ENCODE peak calls at places on chromosomes 4 and X, in five cellular contexts. One of them, this sample, is unnamed.

GRCh38 chr4:173397604-173398003 is 1.3 kb downstream of the SCRG1 start:
- DNase-seq in neural progenitor cell: no peak
- DNase-seq in esophagus squamous epithelium: no peak
- DNase-seq in pancreas: no peak
- DNase-seq in CD4-positive, alpha-beta T cell: no peak
- DNase-seq in this sample: no peak

GRCh38 chr4:172851534-172851933 is 317.1 kb upstream of the GALNT7 start:
- DNase-seq in neural progenitor cell: no peak
- DNase-seq in esophagus squamous epithelium: no peak
- DNase-seq in pancreas: no peak
- DNase-seq in CD4-positive, alpha-beta T cell: no peak
- DNase-seq in this sample: peak; percentile 3

GRCh38 chr4:73447701-73448100 is 11.7 kb downstream of the AFP start:
- DNase-seq in neural progenitor cell: no peak
- DNase-seq in esophagus squamous epithelium: no peak
- DNase-seq in pancreas: no peak
- DNase-seq in CD4-positive, alpha-beta T cell: no peak
- DNase-seq in this sample: no peak

GRCh38 chr4:153640476-153640802 is 43.6 kb upstream of the TLR2 start:
- DNase-seq in neural progenitor cell: no peak
- DNase-seq in esophagus squamous epithelium: no peak
- DNase-seq in pancreas: no peak
- DNase-seq in CD4-positive, alpha-beta T cell: no peak
- DNase-seq in this sample: no peak

GRCh38 chr4:169094656-169095231 is 84.7 kb upstream of the CBR4 start:
- DNase-seq in neural progenitor cell: no peak
- DNase-seq in esophagus squamous epithelium: no peak
- DNase-seq in pancreas: no peak
- DNase-seq in CD4-positive, alpha-beta T cell: no peak
- DNase-seq in this sample: no peak

GRCh38 chrX:27565992-27566391 is 24.2 kb upstream of the DCAF8L2 start:
- DNase-seq in neural progenitor cell: peak; percentile 19
- DNase-seq in esophagus squamous epithelium: no peak
- DNase-seq in pancreas: no peak
- DNase-seq in CD4-positive, alpha-beta T cell: no peak
- DNase-seq in this sample: no peak

GRCh38 chrX:122220644-122221373 is 963.3 kb upstream of the GRIA3 start:
- DNase-seq in neural progenitor cell: peak; percentile 87
- DNase-seq in esophagus squamous epithelium: no peak
- DNase-seq in pancreas: no peak
- DNase-seq in CD4-positive, alpha-beta T cell: no peak
- DNase-seq in this sample: no peak

GRCh38 chr4:129278868-129279267 is 182.9 kb downstream of the C4orf33 start:
- DNase-seq in neural progenitor cell: no peak
- DNase-seq in esophagus squamous epithelium: no peak
- DNase-seq in pancreas: no peak
- DNase-seq in CD4-positive, alpha-beta T cell: no peak
- DNase-seq in this sample: no peak

GRCh38 chrX:26328610-26329319 is 112.8 kb downstream of the MAGEB5 start:
- DNase-seq in neural progenitor cell: no peak
- DNase-seq in esophagus squamous epithelium: no peak
- DNase-seq in pancreas: no peak
- DNase-seq in CD4-positive, alpha-beta T cell: no peak
- DNase-seq in this sample: no peak
- TF ChIP-seq CTCF in neural progenitor cell: no peak
- TF ChIP-seq CTCF in esophagus squamous epithelium: no peak
- TF ChIP-seq CTCF in pancreas: no peak
- TF ChIP-seq CTCF in CD4-positive, alpha-beta T cell: no peak
- TF ChIP-seq CTCF in this sample: no peak

DNA sequence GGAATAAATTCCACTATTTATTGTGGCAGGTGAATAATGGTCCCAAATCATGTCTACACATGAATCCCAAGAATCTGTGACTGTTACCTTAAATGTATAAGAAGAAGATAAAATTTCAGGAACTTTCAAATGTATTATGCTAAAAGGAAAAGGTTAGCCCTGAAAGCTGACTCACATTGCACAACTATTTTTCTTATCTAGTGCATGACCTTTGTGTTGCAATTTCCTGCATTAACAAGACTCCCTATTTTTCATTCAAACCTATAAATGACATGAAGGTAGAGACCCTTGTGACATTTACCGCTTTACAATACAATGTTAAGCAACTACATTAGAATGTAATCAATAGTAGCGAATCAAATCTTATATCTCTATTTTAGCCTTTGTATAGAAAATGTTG is 36.7 kb downstream of the UBQLN2 start:
- DNase-seq in neural progenitor cell: no peak
- DNase-seq in esophagus squamous epithelium: no peak
- DNase-seq in pancreas: no peak
- DNase-seq in CD4-positive, alpha-beta T cell: no peak
- DNase-seq in this sample: no peak
- H3K27ac ChIP-seq in neural progenitor cell: no peak overlapping the region
- H3K27ac ChIP-seq in esophagus squamous epithelium: no peak overlapping the region
- H3K27ac ChIP-seq in pancreas: no peak overlapping the region
- H3K27ac ChIP-seq in CD4-positive, alpha-beta T cell: no peak overlapping the region
- H3K27ac ChIP-seq in this sample: no peak overlapping the region

GRCh38 chr4:84491420-84491819 is 7.7 kb downstream of the NKX6-1 start:
- DNase-seq in neural progenitor cell: peak; percentile 58
- DNase-seq in esophagus squamous epithelium: no peak
- DNase-seq in pancreas: no peak
- DNase-seq in CD4-positive, alpha-beta T cell: no peak
- DNase-seq in this sample: no peak

GRCh38 chr4:84492737-84493091 is 6.4 kb downstream of the NKX6-1 start:
- DNase-seq in neural progenitor cell: peak; percentile 61
- DNase-seq in esophagus squamous epithelium: no peak
- DNase-seq in pancreas: no peak
- DNase-seq in CD4-positive, alpha-beta T cell: no peak
- DNase-seq in this sample: no peak

GRCh38 chr4:84494518-84494917 is 4.6 kb downstream of the NKX6-1 start:
- DNase-seq in neural progenitor cell: no peak
- DNase-seq in esophagus squamous epithelium: no peak
- DNase-seq in pancreas: no peak
- DNase-seq in CD4-positive, alpha-beta T cell: no peak
- DNase-seq in this sample: no peak

GRCh38 chr4:84492290-84492689 is 6.8 kb downstream of the NKX6-1 start:
- DNase-seq in neural progenitor cell: no peak
- DNase-seq in esophagus squamous epithelium: no peak
- DNase-seq in pancreas: no peak
- DNase-seq in CD4-positive, alpha-beta T cell: no peak
- DNase-seq in this sample: no peak

GRCh38 chr4:84493092-84493850 is 5.8 kb downstream of the NKX6-1 start:
- DNase-seq in neural progenitor cell: peak; percentile 90
- DNase-seq in esophagus squamous epithelium: no peak
- DNase-seq in pancreas: no peak
- DNase-seq in CD4-positive, alpha-beta T cell: no peak
- DNase-seq in this sample: no peak
- TF ChIP-seq CTCF in neural progenitor cell: peak; percentile 44
- TF ChIP-seq CTCF in esophagus squamous epithelium: no peak
- TF ChIP-seq CTCF in pancreas: no peak
- TF ChIP-seq CTCF in CD4-positive, alpha-beta T cell: no peak
- TF ChIP-seq CTCF in this sample: no peak

GRCh38 chr4:26093561-26093960 is 179.5 kb downstream of the SMIM20 start:
- DNase-seq in neural progenitor cell: no peak
- DNase-seq in esophagus squamous epithelium: no peak
- DNase-seq in pancreas: no peak
- DNase-seq in CD4-positive, alpha-beta T cell: no peak
- DNase-seq in this sample: no peak

GRCh38 chr4:26099967-26100366 is 185.9 kb downstream of the SMIM20 start:
- DNase-seq in neural progenitor cell: no peak
- DNase-seq in esophagus squamous epithelium: no peak
- DNase-seq in pancreas: no peak
- DNase-seq in CD4-positive, alpha-beta T cell: no peak
- DNase-seq in this sample: no peak

GRCh38 chr4:26088433-26088928 is 174.5 kb downstream of the SMIM20 start:
- DNase-seq in neural progenitor cell: no peak
- DNase-seq in esophagus squamous epithelium: no peak
- DNase-seq in pancreas: no peak
- DNase-seq in CD4-positive, alpha-beta T cell: no peak
- DNase-seq in this sample: peak; percentile 57

GRCh38 chr4:26094911-26095310 is 180.9 kb downstream of the SMIM20 start:
- DNase-seq in neural progenitor cell: no peak
- DNase-seq in esophagus squamous epithelium: no peak
- DNase-seq in pancreas: no peak
- DNase-seq in CD4-positive, alpha-beta T cell: no peak
- DNase-seq in this sample: no peak

GRCh38 chr4:26094076-26094475 is 180.1 kb downstream of the SMIM20 start:
- DNase-seq in neural progenitor cell: no peak
- DNase-seq in esophagus squamous epithelium: no peak
- DNase-seq in pancreas: no peak
- DNase-seq in CD4-positive, alpha-beta T cell: no peak
- DNase-seq in this sample: no peak
- H3K27ac ChIP-seq in neural progenitor cell: no peak overlapping the region
- H3K27ac ChIP-seq in esophagus squamous epithelium: peak overlapping the region; percentile 46
- H3K27ac ChIP-seq in pancreas: no peak overlapping the region
- H3K27ac ChIP-seq in CD4-positive, alpha-beta T cell: no peak overlapping the region
- H3K27ac ChIP-seq in this sample: no peak overlapping the region

GRCh38 chrX:93875621-93876282 is 201.7 kb downstream of the FAM133A start:
- DNase-seq in neural progenitor cell: no peak
- DNase-seq in esophagus squamous epithelium: no peak
- DNase-seq in pancreas: peak; percentile 29
- DNase-seq in CD4-positive, alpha-beta T cell: no peak
- DNase-seq in this sample: no peak

GRCh38 chrX:93874554-93874953 is 200.5 kb downstream of the FAM133A start:
- DNase-seq in neural progenitor cell: peak; percentile 77
- DNase-seq in esophagus squamous epithelium: no peak
- DNase-seq in pancreas: no peak
- DNase-seq in CD4-positive, alpha-beta T cell: no peak
- DNase-seq in this sample: peak; percentile 4
- TF ChIP-seq CTCF in neural progenitor cell: peak; percentile 84
- TF ChIP-seq CTCF in esophagus squamous epithelium: peak; percentile 5
- TF ChIP-seq CTCF in pancreas: peak; percentile 20
- TF ChIP-seq CTCF in CD4-positive, alpha-beta T cell: no peak
- TF ChIP-seq CTCF in this sample: peak; percentile 44

GRCh38 chrX:48474581-48474980 is 1.4 kb upstream of the FTSJ1 start:
- DNase-seq in neural progenitor cell: no peak
- DNase-seq in esophagus squamous epithelium: no peak
- DNase-seq in pancreas: no peak
- DNase-seq in CD4-positive, alpha-beta T cell: no peak
- DNase-seq in this sample: no peak

GRCh38 chrX:48472225-48472624 is 2.2 kb upstream of the SLC38A5 start:
- DNase-seq in neural progenitor cell: no peak
- DNase-seq in esophagus squamous epithelium: no peak
- DNase-seq in pancreas: peak; percentile 58
- DNase-seq in CD4-positive, alpha-beta T cell: no peak
- DNase-seq in this sample: no peak

GRCh38 chrX:48474127-48474526 is 1.9 kb upstream of the FTSJ1 start:
- DNase-seq in neural progenitor cell: peak; percentile 23
- DNase-seq in esophagus squamous epithelium: no peak
- DNase-seq in pancreas: no peak
- DNase-seq in CD4-positive, alpha-beta T cell: no peak
- DNase-seq in this sample: no peak

GRCh38 chrX:48473718-48473990 is 2.3 kb upstream of the FTSJ1 start:
- DNase-seq in neural progenitor cell: no peak
- DNase-seq in esophagus squamous epithelium: no peak
- DNase-seq in pancreas: no peak
- DNase-seq in CD4-positive, alpha-beta T cell: no peak
- DNase-seq in this sample: no peak

GRCh38 chrX:48472851-48473717 is 2.9 kb upstream of the FTSJ1 start:
- DNase-seq in neural progenitor cell: peak; percentile 54
- DNase-seq in esophagus squamous epithelium: no peak
- DNase-seq in pancreas: no peak
- DNase-seq in CD4-positive, alpha-beta T cell: no peak
- DNase-seq in this sample: no peak
- H3K27ac ChIP-seq in neural progenitor cell: peak overlapping the region; percentile 27
- H3K27ac ChIP-seq in esophagus squamous epithelium: no peak overlapping the region
- H3K27ac ChIP-seq in pancreas: no peak overlapping the region
- H3K27ac ChIP-seq in CD4-positive, alpha-beta T cell: no peak overlapping the region
- H3K27ac ChIP-seq in this sample: peak overlapping the region; percentile 21

GRCh38 chr4:2712261-2712842 is 43.8 kb downstream of the TNIP2 start:
- DNase-seq in neural progenitor cell: peak; percentile 33
- DNase-seq in esophagus squamous epithelium: no peak
- DNase-seq in pancreas: no peak
- DNase-seq in CD4-positive, alpha-beta T cell: no peak
- DNase-seq in this sample: no peak
- TF ChIP-seq CTCF in neural progenitor cell: peak; percentile 38
- TF ChIP-seq CTCF in esophagus squamous epithelium: no peak
- TF ChIP-seq CTCF in pancreas: no peak
- TF ChIP-seq CTCF in CD4-positive, alpha-beta T cell: no peak
- TF ChIP-seq CTCF in this sample: no peak